ENCODE peak calls at places on chromosomes 2 and 18, in four cellular contexts. X is H9, V is H1, Y is neuronal stem cell. L is an unnamed sample.

GRCh38 chr2:48197618-48198017 is 291.3 kb upstream of the FBXO11 start:
- DNase-seq in X (no peak), V (no peak), Y (no peak), L (no peak)

GRCh38 chr2:28687640-28688039 is 64.0 kb upstream of the PPP1CB start:
- DNase-seq in X (no peak), V (no peak), Y (no peak), L (no peak)

GRCh38 chr18:11578799-11579198 is 30.6 kb upstream of the SLC35G4 start:
- DNase-seq in X (no peak), V (no peak), Y (no peak), L (no peak)

GRCh38 chr18:35121531-35121930 is 80.3 kb downstream of the MAPRE2 start:
- DNase-seq in X (no peak), V (no peak), Y (no peak), L (no peak)

GRCh38 chr2:158381205-158381604 is 75.3 kb downstream of the CCDC148 start:
- DNase-seq in X (no peak), V (no peak), Y (no peak), L (no peak)

GRCh38 chr2:122864728-122865127 is 1109.3 kb downstream of the TSN start:
- DNase-seq in X (no peak), V (no peak), Y (no peak), L (no peak)

GRCh38 chr2:206989306-206989705 is 50.0 kb downstream of the CPO start:
- DNase-seq in X (peak), V (peak), Y (no peak), L (peak)

GRCh38 chr2:63853527-63854310 is 12.0 kb downstream of the UGP2 start:
- DNase-seq in X (no peak), V (no peak), Y (no peak), L (peak)

GRCh38 chr18:78090584-78090983 is 840.9 kb downstream of the GALR1 start:
- DNase-seq in X (no peak), V (no peak), Y (no peak), L (no peak)

GRCh38 chr18:67553471-67553870 is 37.0 kb upstream of the DSEL start:
- DNase-seq in X (no peak), V (no peak), Y (no peak), L (no peak)

GRCh38 chr18:79644666-79645057 is 34.9 kb upstream of the CTDP1 start:
- DNase-seq in X (no peak), V (no peak), Y (no peak), L (no peak)

GRCh38 chr2:64036343-64036742 is 17.1 kb upstream of the VPS54 start:
- DNase-seq in X (no peak), V (no peak), Y (no peak), L (peak)

GRCh38 chr2:15912203-15912602 is 28.1 kb upstream of the MYCN start:
- DNase-seq in X (no peak), V (peak), Y (no peak), L (peak)

GRCh38 chr18:68103561-68103960 is 587.0 kb upstream of the DSEL start:
- DNase-seq in X (no peak), V (no peak), Y (no peak), L (no peak)

GRCh38 chr2:111052621-111053020 is 68.1 kb upstream of the BCL2L11 start:
- DNase-seq in X (no peak), V (peak), Y (no peak), L (no peak)

GRCh38 chr2:232352511-232353091 is 25.9 kb upstream of the ALPP start:
- DNase-seq in X (no peak), V (no peak), Y (no peak), L (no peak)

GRCh38 chr2:66445076-66445724 is 10.3 kb downstream of the MEIS1 start:
- DNase-seq in X (peak), V (peak), Y (no peak), L (peak)

GRCh38 chr2:98665638-98666037 is 57.2 kb downstream of the UNC50 start:
- DNase-seq in X (no peak), V (no peak), Y (no peak), L (no peak)

GRCh38 chr2:142872900-142873724 is 4.4 kb upstream of the KYNU start:
- DNase-seq in X (no peak), V (no peak), Y (no peak), L (peak)

GRCh38 chr2:3265981-3266726 is 111.5 kb downstream of the EIPR1 start:
- DNase-seq in X (peak), V (peak), Y (peak), L (no peak)

GRCh38 chr18:56202567-56203136 is 435.7 kb downstream of the TXNL1 start:
- DNase-seq in X (no peak), V (no peak), Y (no peak), L (no peak)

GRCh38 chr2:99340669-99341236 is 3.6 kb downstream of the EIF5B start:
- DNase-seq in X (no peak), V (no peak), Y (no peak), L (no peak)

GRCh38 chr18:4888251-4888650 is 308.8 kb downstream of the AKAIN1 start:
- DNase-seq in X (no peak), V (no peak), Y (no peak), L (no peak)

GRCh38 chr2:50098242-50098641 is 933.7 kb downstream of the NRXN1 start:
- DNase-seq in X (no peak), V (no peak), Y (no peak), L (no peak)

GRCh38 chr2:45577426-45577825 is 33.6 kb downstream of the SRBD1 start:
- DNase-seq in X (no peak), V (no peak), Y (no peak), L (no peak)

GRCh38 chr2:186645999-186646398 is 47.9 kb upstream of the FAM171B start:
- DNase-seq in X (no peak), V (no peak), Y (no peak), L (no peak)

GRCh38 chr2:13046557-13047165 is 329.9 kb downstream of the TRIB2 start:
- DNase-seq in X (no peak), V (no peak), Y (no peak), L (peak)

GRCh38 chr2:100612388-100613000 is 49.7 kb downstream of the PDCL3 start:
- DNase-seq in X (no peak), V (no peak), Y (no peak), L (no peak)

GRCh38 chr2:116511426-116511825 is 1303.1 kb upstream of the DDX18 start:
- DNase-seq in X (no peak), V (no peak), Y (no peak), L (no peak)

GRCh38 chr2:23926750-23927627 is at the start of gene ATAD2B:
- DNase-seq in X (peak), V (peak), Y (peak), L (peak)

GRCh38 chr18:2716394-2717326 is 61.1 kb downstream of the SMCHD1 start:
- DNase-seq in X (no peak), V (no peak), Y (no peak), L (no peak)

DNA sequence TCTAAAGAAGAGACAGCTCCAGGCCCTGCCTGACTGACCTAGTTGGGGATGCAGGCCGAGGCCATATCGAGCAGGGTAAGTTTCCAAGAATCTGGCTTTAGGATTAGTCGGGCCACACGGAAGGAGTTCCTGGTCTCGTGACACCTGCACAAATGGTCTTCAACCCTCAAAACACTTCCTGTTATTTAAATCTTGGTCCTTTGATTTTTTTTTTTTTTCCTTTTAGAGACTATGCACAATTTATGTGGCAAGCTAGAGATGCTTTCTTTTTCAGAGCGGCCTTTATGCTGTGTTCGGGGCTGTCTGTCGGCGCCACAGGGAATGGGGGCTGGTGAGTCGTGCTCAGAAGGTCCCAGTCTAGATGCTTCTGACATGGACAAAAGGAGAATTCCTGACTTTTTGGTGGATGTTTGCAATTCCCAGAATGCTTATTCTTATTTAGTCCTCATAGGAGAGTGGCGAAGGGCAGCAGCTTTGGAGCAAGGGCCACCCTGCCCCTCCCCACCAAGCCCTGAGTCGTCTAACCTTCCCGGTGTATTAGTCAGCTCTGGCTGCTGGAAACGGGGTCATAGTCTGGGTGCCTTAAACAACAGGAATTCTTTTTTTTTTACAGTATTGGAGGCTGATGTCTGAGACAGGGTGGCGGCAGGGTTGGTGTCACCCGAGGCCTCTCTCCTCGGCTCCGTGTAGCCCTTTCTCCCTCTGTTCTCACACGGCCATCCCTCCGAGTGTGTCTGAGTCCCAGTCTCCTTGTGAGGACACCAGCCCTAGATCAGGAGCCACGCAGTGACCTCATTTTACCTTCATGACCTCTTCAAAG is 27.4 kb downstream of the HPCAL1 start:
- DNase-seq in X (no peak), V (no peak), Y (no peak), L (peak)
- H2BK12ac ChIP-seq in X (no peak), V (no peak), Y (no peak), L (peak)

GRCh38 chr2:74529357-74530238 is at the start of the genes AUP1 and HTRA2:
- DNase-seq in X (peak), V (peak), Y (peak), L (peak)
- H2BK15ac ChIP-seq in X (no peak), V (peak), Y (peak), L (peak)

GRCh38 chr2:179691235-179691634 is 170.2 kb downstream of the ZNF385B start:
- DNase-seq in X (no peak), V (no peak), Y (no peak), L (no peak)
- H2BK12ac ChIP-seq in X (no peak), V (no peak), Y (no peak), L (no peak)

GRCh38 chr18:70363861-70364260 is 75.0 kb downstream of the SOCS6 start:
- DNase-seq in X (no peak), V (no peak), Y (no peak), L (no peak)
- H2BK15ac ChIP-seq in X (no peak), V (no peak), Y (no peak), L (no peak)

DNA sequence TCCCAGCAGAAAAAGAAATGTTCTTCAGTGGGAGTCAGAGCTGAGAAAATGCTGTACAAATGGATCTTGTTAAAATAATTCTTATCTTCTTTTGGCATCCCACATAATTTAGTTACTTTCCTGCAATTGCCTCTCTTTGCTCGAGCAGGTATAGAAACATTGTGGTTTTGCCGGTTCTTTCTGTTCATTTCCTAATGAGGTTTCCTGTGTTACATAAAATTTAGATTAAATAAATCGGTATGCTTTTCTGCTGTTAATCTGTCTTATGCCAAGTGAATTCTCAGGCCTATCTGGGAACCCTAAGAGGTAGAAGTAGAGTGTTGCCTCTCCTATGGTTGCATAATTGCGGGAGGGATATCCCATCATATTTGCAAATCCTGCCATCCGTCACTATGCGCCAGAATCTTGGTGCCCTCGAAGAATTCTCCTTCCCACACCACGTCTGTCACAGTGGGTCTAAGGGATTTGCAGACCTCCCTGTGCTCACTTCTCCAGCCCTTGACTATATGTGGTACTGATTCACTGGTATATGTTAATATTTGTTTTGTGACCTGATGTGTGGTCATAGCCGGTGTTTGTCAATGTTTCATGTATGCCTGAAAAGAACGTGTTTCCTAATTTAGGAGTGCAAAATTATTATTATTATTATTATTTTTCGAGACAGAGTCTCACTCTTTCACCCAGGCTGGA is 12.2 kb upstream of the HDAC4 start:
- DNase-seq in X (no peak), V (no peak), Y (no peak), L (no peak)
- H2BK12ac ChIP-seq in X (no peak), V (no peak), Y (no peak), L (no peak)

DNA sequence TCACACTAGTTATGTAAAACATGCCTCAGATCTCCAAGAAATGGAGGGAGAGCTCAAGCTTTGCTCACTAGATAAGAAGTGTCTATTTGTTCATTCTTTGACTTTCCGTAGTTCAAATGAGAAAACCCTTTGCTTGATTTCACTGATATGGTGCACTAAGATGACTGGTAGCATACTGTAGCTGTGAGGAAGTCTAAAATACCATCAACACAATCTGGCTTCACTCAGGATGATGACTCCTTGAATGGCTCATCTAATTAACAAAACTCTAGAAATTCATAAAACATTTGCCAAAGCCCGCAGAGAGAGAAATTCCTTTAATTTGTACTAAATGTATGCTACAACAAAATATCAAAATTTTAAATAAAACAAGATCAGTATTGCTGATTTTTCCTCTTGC is 152.8 kb upstream of the STK17B start:
- DNase-seq in X (no peak), V (no peak), Y (no peak), L (peak)
- H2BK15ac ChIP-seq in X (no peak), V (no peak), Y (no peak), L (no peak)

GRCh38 chr18:49090901-49091300 is 140.1 kb upstream of the SMAD7 start:
- DNase-seq in X (no peak), V (no peak), Y (no peak), L (no peak)
- H2BK12ac ChIP-seq in X (no peak), V (no peak), Y (no peak), L (no peak)

DNA sequence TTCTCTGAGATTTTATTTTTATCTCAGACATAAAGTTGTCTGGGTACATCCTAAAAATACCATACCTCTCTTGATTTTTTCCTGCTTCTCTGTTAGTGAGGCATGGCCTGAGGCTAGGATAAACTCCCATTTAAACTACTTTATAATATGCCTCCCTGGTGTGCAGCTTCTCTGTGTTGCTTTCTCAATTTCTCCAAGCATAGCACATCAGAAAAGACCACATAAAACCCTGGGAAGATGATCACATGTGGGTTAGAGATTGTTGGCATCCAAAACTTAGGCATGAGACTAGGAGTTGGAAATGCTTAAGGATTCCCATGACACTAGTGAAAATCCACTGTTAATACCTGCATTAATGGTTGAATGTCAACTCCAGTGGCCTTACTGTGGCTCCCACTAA is 254.6 kb downstream of the RND3 start:
- DNase-seq in X (no peak), V (no peak), Y (no peak), L (no peak)
- H2BK15ac ChIP-seq in X (no peak), V (no peak), Y (no peak), L (no peak)

DNA sequence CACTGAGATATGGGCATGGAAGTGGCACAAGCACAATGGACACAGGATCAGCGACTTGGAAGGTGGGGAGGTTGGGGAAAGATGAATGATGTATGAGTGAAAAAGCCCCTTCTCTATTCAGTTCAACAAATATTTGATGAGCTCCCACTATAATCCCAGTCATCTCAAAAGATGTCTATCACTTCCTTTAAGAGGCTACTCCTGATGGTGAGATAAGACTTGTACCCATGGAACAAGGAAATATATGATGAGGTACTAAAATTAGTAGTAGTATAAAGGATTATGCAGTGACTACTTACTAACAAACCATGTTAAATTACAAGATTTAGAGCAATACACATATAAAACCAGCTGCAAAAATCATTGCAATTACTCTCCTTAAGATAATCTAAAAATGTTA is 107.8 kb upstream of the COL5A2 start:
- DNase-seq in X (no peak), V (no peak), Y (no peak), L (no peak)
- H2BK12ac ChIP-seq in X (no peak), V (no peak), Y (no peak), L (no peak)